ENCODE peak calls at places on chromosomes 11 and 22, in ten cellular contexts. N is left ventricle myocardium inferior; S is NCI-H2107; C is substantia nigra; M is NCI-H1417; A is right atrium auricular region; Q is HFF-Myc; E is stimulated activated CD4-positive, alpha-beta T cell treated with anti-CD3 and anti-CD28 coated beads, Interleukin-1b, Interleukin-23, amount 100 ng/mL, for 1 hour; V is lower lobe of right lung; D is GM13977. T is an unnamed sample.

GRCh38 chr11:74035264-74035663 is 26.4 kb upstream of the UCP3 start:
- DNase-seq in N (no peak), S (no peak), C (no peak), M (no peak), A (no peak), Q (no peak), E (no peak), V (no peak), D (no peak), T (no peak)

GRCh38 chr11:84800755-84801346 is 826.3 kb downstream of the DLG2 start:
- DNase-seq in N (no peak), S (no peak), C (no peak), M (no peak), A (no peak), Q (peak), E (no peak), V (no peak), D (no peak), T (no peak)

GRCh38 chr22:42743501-42743991 is 22.9 kb upstream of the A4GALT start:
- DNase-seq in N (peak), S (no peak), C (no peak), M (no peak), A (peak), Q (no peak), E (no peak), V (peak), D (peak), T (no peak)

GRCh38 chr11:19903620-19904069 is 191.0 kb downstream of the NAV2 start:
- DNase-seq in N (peak), S (peak), C (peak), M (peak), A (peak), Q (peak), E (peak), V (peak), D (peak), T (no peak)

GRCh38 chr22:31300896-31301295 is 8.6 kb upstream of the PIK3IP1 start:
- DNase-seq in N (no peak), S (no peak), C (no peak), M (no peak), A (no peak), Q (no peak), E (no peak), V (no peak), D (no peak), T (no peak)

GRCh38 chr11:113396693-113397092 is 9.1 kb downstream of the ANKK1 start:
- DNase-seq in N (no peak), S (no peak), C (no peak), M (no peak), A (no peak), Q (no peak), E (no peak), V (no peak), D (no peak), T (no peak)

GRCh38 chr11:27437824-27438594 is 34.6 kb downstream of the LGR4 start:
- DNase-seq in N (no peak), S (no peak), C (no peak), M (no peak), A (no peak), Q (no peak), E (no peak), V (no peak), D (no peak), T (no peak)

GRCh38 chr11:12392672-12393071 is 15.3 kb downstream of the PARVA start:
- DNase-seq in N (no peak), S (no peak), C (no peak), M (no peak), A (no peak), Q (no peak), E (no peak), V (no peak), D (no peak), T (no peak)

GRCh38 chr22:29144786-29145160 is 60.9 kb upstream of the EMID1 start:
- DNase-seq in N (no peak), S (no peak), C (no peak), M (no peak), A (no peak), Q (no peak), E (no peak), V (no peak), D (no peak), T (no peak)

T was measured in central memory CD8-positive, alpha-beta T cell.